ENCODE peak calls at places on chromosomes 11 and 22, in five cellular contexts. One of them, this sample, is unnamed.
A peak's percentile ranks its signal among the peaks of the same experiment; 100 is the strongest.

GRCh38 chr22:38569181-38569971 is 607 bp downstream of the DMC1 start:
- DNase-seq in NCI-H748 treated with DMSO at 0.1 percent for 48 hours: no peak
- DNase-seq in IMR-90: no peak
- DNase-seq in AG04450: no peak
- DNase-seq in heart left ventricle: peak; percentile 28
- DNase-seq in this sample: peak; percentile 29

GRCh38 chr11:56750190-56750589 is 1.7 kb upstream of the OR9G4 start:
- DNase-seq in NCI-H748 treated with DMSO at 0.1 percent for 48 hours: no peak
- DNase-seq in IMR-90: no peak
- DNase-seq in heart left ventricle: no peak
- DNase-seq in AG04450: no peak
- DNase-seq in this sample: no peak

GRCh38 chr11:119741369-119742262 is 12.6 kb upstream of the NECTIN1 start:
- DNase-seq in NCI-H748 treated with DMSO at 0.1 percent for 48 hours: no peak
- DNase-seq in AG04450: no peak
- DNase-seq in heart left ventricle: peak; percentile 66
- DNase-seq in IMR-90: no peak
- DNase-seq in this sample: peak; percentile 81

GRCh38 chr11:72930011-72930410 is 115.8 kb downstream of the ATG16L2 start:
- DNase-seq in NCI-H748 treated with DMSO at 0.1 percent for 48 hours: peak; percentile 42
- DNase-seq in heart left ventricle: no peak
- DNase-seq in IMR-90: peak; percentile 59
- DNase-seq in AG04450: no peak
- DNase-seq in this sample: no peak

GRCh38 chr22:21865041-21865440 is 2.4 kb downstream of the MAPK1 start:
- DNase-seq in AG04450: peak; percentile 65
- DNase-seq in NCI-H748 treated with DMSO at 0.1 percent for 48 hours: no peak
- DNase-seq in heart left ventricle: peak; percentile 60
- DNase-seq in IMR-90: peak; percentile 91
- DNase-seq in this sample: no peak

GRCh38 chr11:34457607-34458006 is 18.9 kb downstream of the CAT start:
- DNase-seq in AG04450: no peak
- DNase-seq in heart left ventricle: no peak
- DNase-seq in IMR-90: no peak
- DNase-seq in NCI-H748 treated with DMSO at 0.1 percent for 48 hours: no peak
- DNase-seq in this sample: no peak

GRCh38 chr22:48188211-48188845 is 1425.9 kb downstream of the TBC1D22A start:
- DNase-seq in IMR-90: no peak
- DNase-seq in AG04450: no peak
- DNase-seq in NCI-H748 treated with DMSO at 0.1 percent for 48 hours: no peak
- DNase-seq in heart left ventricle: no peak
- DNase-seq in this sample: no peak

GRCh38 chr11:69129053-69129452 is 26.7 kb upstream of the SMIM38 start:
- DNase-seq in AG04450: no peak
- DNase-seq in NCI-H748 treated with DMSO at 0.1 percent for 48 hours: no peak
- DNase-seq in heart left ventricle: no peak
- DNase-seq in IMR-90: no peak
- DNase-seq in this sample: no peak

GRCh38 chr11:64208086-64208795 is 1.7 kb downstream of the FERMT3 start:
- DNase-seq in NCI-H748 treated with DMSO at 0.1 percent for 48 hours: no peak
- DNase-seq in AG04450: no peak
- DNase-seq in IMR-90: no peak
- DNase-seq in heart left ventricle: peak; percentile 23
- DNase-seq in this sample: no peak

GRCh38 chr11:10490398-10491232 is 35.6 kb downstream of the AMPD3 start:
- DNase-seq in AG04450: peak; percentile 92
- DNase-seq in heart left ventricle: peak; percentile 73
- DNase-seq in NCI-H748 treated with DMSO at 0.1 percent for 48 hours: no peak
- DNase-seq in IMR-90: peak; percentile 99
- DNase-seq in this sample: peak; percentile 66

GRCh38 chr22:23085351-23085671 is 15.0 kb downstream of the GNAZ start:
- DNase-seq in heart left ventricle: no peak
- DNase-seq in IMR-90: no peak
- DNase-seq in NCI-H748 treated with DMSO at 0.1 percent for 48 hours: no peak
- DNase-seq in AG04450: no peak
- DNase-seq in this sample: no peak

GRCh38 chr22:43263645-43264514 is 76.9 kb upstream of the TTLL12 start:
- DNase-seq in heart left ventricle: peak; percentile 61
- DNase-seq in NCI-H748 treated with DMSO at 0.1 percent for 48 hours: peak; percentile 63
- DNase-seq in AG04450: peak; percentile 15
- DNase-seq in IMR-90: peak; percentile 88
- DNase-seq in this sample: peak; percentile 65

GRCh38 chr11:119504366-119504765 is 81.4 kb upstream of the THY1 start:
- DNase-seq in IMR-90: no peak
- DNase-seq in heart left ventricle: no peak
- DNase-seq in NCI-H748 treated with DMSO at 0.1 percent for 48 hours: no peak
- DNase-seq in AG04450: no peak
- DNase-seq in this sample: no peak

This sample was measured in left ventricle myocardium superior.